ENCODE peak calls at places on chromosome 20, in six cellular contexts. One of them, this sample, is unnamed.

GRCh38 chr20:22931653-22932052 is 103.5 kb upstream of the SSTR4 start:
- DNase-seq in HEK293T: no peak
- DNase-seq in NCI-H1092: no peak
- DNase-seq in T-helper 9 cell: no peak
- DNase-seq in NT2/D1: no peak
- DNase-seq in right cardiac atrium: no peak
- DNase-seq in this sample: no peak

GRCh38 chr20:49894073-49894470 is 21.3 kb downstream of the SPATA2 start:
- DNase-seq in T-helper 9 cell: no peak
- DNase-seq in right cardiac atrium: no peak
- DNase-seq in NCI-H1092: no peak
- DNase-seq in NT2/D1: no peak
- DNase-seq in HEK293T: no peak
- DNase-seq in this sample: no peak

GRCh38 chr20:63021356-63022321 is 14.9 kb upstream of the BHLHE23 start:
- DNase-seq in NT2/D1: no peak
- DNase-seq in T-helper 9 cell: no peak
- DNase-seq in NCI-H1092: no peak
- DNase-seq in HEK293T: no peak
- DNase-seq in right cardiac atrium: peak; percentile 37
- DNase-seq in this sample: no peak

GRCh38 chr20:31974975-31975481 is 7.1 kb downstream of the XKR7 start:
- DNase-seq in right cardiac atrium: no peak
- DNase-seq in NCI-H1092: peak; percentile 29
- DNase-seq in NT2/D1: peak; percentile 69
- DNase-seq in HEK293T: no peak
- DNase-seq in T-helper 9 cell: no peak
- DNase-seq in this sample: no peak

GRCh38 chr20:33811763-33812672 is 870 bp downstream of the CHMP4B start:
- DNase-seq in NT2/D1: no peak
- DNase-seq in NCI-H1092: no peak
- DNase-seq in right cardiac atrium: no peak
- DNase-seq in HEK293T: no peak
- DNase-seq in T-helper 9 cell: peak; percentile 17
- DNase-seq in this sample: no peak

GRCh38 chr20:18545566-18545965 is 21.7 kb upstream of the SMIM26 start:
- DNase-seq in NCI-H1092: no peak
- DNase-seq in HEK293T: no peak
- DNase-seq in T-helper 9 cell: no peak
- DNase-seq in right cardiac atrium: no peak
- DNase-seq in NT2/D1: no peak
- DNase-seq in this sample: no peak

GRCh38 chr20:59835448-59836395 is 97.7 kb downstream of the SYCP2 start:
- DNase-seq in NCI-H1092: peak; percentile 75
- DNase-seq in HEK293T: peak; percentile 78
- DNase-seq in right cardiac atrium: peak; percentile 84
- DNase-seq in NT2/D1: peak; percentile 15
- DNase-seq in T-helper 9 cell: no peak
- DNase-seq in this sample: no peak

GRCh38 chr20:31717478-31717946 is 5.2 kb downstream of the BCL2L1 start:
- DNase-seq in NT2/D1: no peak
- DNase-seq in NCI-H1092: no peak
- DNase-seq in right cardiac atrium: no peak
- DNase-seq in T-helper 9 cell: no peak
- DNase-seq in HEK293T: no peak
- DNase-seq in this sample: no peak

GRCh38 chr20:11902264-11902663 is 15.4 kb upstream of the BTBD3 start:
- DNase-seq in HEK293T: no peak
- DNase-seq in T-helper 9 cell: no peak
- DNase-seq in NCI-H1092: no peak
- DNase-seq in NT2/D1: no peak
- DNase-seq in right cardiac atrium: no peak
- DNase-seq in this sample: no peak

GRCh38 chr20:31608256-31608980 is 3.3 kb downstream of the ID1 start:
- DNase-seq in NT2/D1: peak; percentile 84
- DNase-seq in right cardiac atrium: peak; percentile 92
- DNase-seq in T-helper 9 cell: no peak
- DNase-seq in HEK293T: no peak
- DNase-seq in NCI-H1092: peak; percentile 94
- DNase-seq in this sample: no peak

GRCh38 chr20:9099372-9099771 is 30.5 kb downstream of the PLCB4 start:
- DNase-seq in T-helper 9 cell: no peak
- DNase-seq in right cardiac atrium: no peak
- DNase-seq in HEK293T: no peak
- DNase-seq in NT2/D1: no peak
- DNase-seq in NCI-H1092: no peak
- DNase-seq in this sample: no peak

GRCh38 chr20:8971669-8972316 is 97.1 kb upstream of the PLCB4 start:
- DNase-seq in NT2/D1: no peak
- DNase-seq in right cardiac atrium: no peak
- DNase-seq in NCI-H1092: no peak
- DNase-seq in T-helper 9 cell: no peak
- DNase-seq in HEK293T: no peak
- DNase-seq in this sample: no peak

GRCh38 chr20:60232380-60232779 is 274.2 kb downstream of the CDH26 start:
- DNase-seq in NT2/D1: no peak
- DNase-seq in T-helper 9 cell: no peak
- DNase-seq in HEK293T: no peak
- DNase-seq in NCI-H1092: no peak
- DNase-seq in right cardiac atrium: no peak
- DNase-seq in this sample: no peak

GRCh38 chr20:59925359-59925758 is 8.1 kb downstream of the SYCP2 start:
- DNase-seq in T-helper 9 cell: no peak
- DNase-seq in HEK293T: no peak
- DNase-seq in right cardiac atrium: no peak
- DNase-seq in NCI-H1092: no peak
- DNase-seq in NT2/D1: no peak
- DNase-seq in this sample: no peak

GRCh38 chr20:46046588-46047310 is 17.7 kb downstream of the SLC12A5 start:
- DNase-seq in NT2/D1: no peak
- DNase-seq in NCI-H1092: no peak
- DNase-seq in T-helper 9 cell: no peak
- DNase-seq in HEK293T: no peak
- DNase-seq in right cardiac atrium: no peak
- DNase-seq in this sample: no peak

GRCh38 chr20:53920647-53921245 is 149.6 kb downstream of the BCAS1 start:
- DNase-seq in HEK293T: no peak
- DNase-seq in right cardiac atrium: no peak
- DNase-seq in NCI-H1092: no peak
- DNase-seq in NT2/D1: no peak
- DNase-seq in T-helper 9 cell: no peak
- DNase-seq in this sample: no peak

GRCh38 chr20:25057234-25058050 is 497 bp downstream of the ACSS1 start:
- DNase-seq in NT2/D1: no peak
- DNase-seq in T-helper 9 cell: peak; percentile 79
- DNase-seq in right cardiac atrium: peak; percentile 91
- DNase-seq in HEK293T: peak; percentile 54
- DNase-seq in NCI-H1092: no peak
- DNase-seq in this sample: no peak

GRCh38 chr20:8428988-8429387 is 296.9 kb downstream of the PLCB1 start:
- DNase-seq in NCI-H1092: no peak
- DNase-seq in right cardiac atrium: no peak
- DNase-seq in T-helper 9 cell: no peak
- DNase-seq in HEK293T: no peak
- DNase-seq in NT2/D1: no peak
- DNase-seq in this sample: no peak

GRCh38 chr20:10576411-10576810 is 97.4 kb downstream of the JAG1 start:
- DNase-seq in NCI-H1092: no peak
- DNase-seq in NT2/D1: no peak
- DNase-seq in HEK293T: no peak
- DNase-seq in right cardiac atrium: no peak
- DNase-seq in T-helper 9 cell: no peak
- DNase-seq in this sample: no peak

GRCh38 chr20:9353916-9354276 is 160.5 kb upstream of the LAMP5 start:
- DNase-seq in NT2/D1: no peak
- DNase-seq in HEK293T: no peak
- DNase-seq in NCI-H1092: no peak
- DNase-seq in T-helper 9 cell: no peak
- DNase-seq in right cardiac atrium: no peak
- DNase-seq in this sample: no peak

GRCh38 chr20:59448828-59449444 is 148.5 kb downstream of the EDN3 start:
- DNase-seq in right cardiac atrium: no peak
- DNase-seq in HEK293T: no peak
- DNase-seq in T-helper 9 cell: no peak
- DNase-seq in NT2/D1: no peak
- DNase-seq in NCI-H1092: no peak
- DNase-seq in this sample: no peak

GRCh38 chr20:5973172-5973571 is 22.7 kb downstream of the MCM8 start:
- DNase-seq in T-helper 9 cell: no peak
- DNase-seq in NT2/D1: no peak
- DNase-seq in HEK293T: no peak
- DNase-seq in right cardiac atrium: no peak
- DNase-seq in NCI-H1092: no peak
- DNase-seq in this sample: no peak

GRCh38 chr20:50358959-50359358 is 151.2 kb upstream of the PTPN1 start:
- DNase-seq in right cardiac atrium: no peak
- DNase-seq in HEK293T: no peak
- DNase-seq in T-helper 9 cell: no peak
- DNase-seq in NT2/D1: no peak
- DNase-seq in NCI-H1092: no peak
- DNase-seq in this sample: no peak

GRCh38 chr20:48983423-48984400 is 62.2 kb downstream of the ARFGEF2 start:
- DNase-seq in T-helper 9 cell: no peak
- DNase-seq in NT2/D1: no peak
- DNase-seq in HEK293T: no peak
- DNase-seq in right cardiac atrium: no peak
- DNase-seq in NCI-H1092: no peak
- DNase-seq in this sample: no peak

GRCh38 chr20:17854307-17854903 is 114.2 kb downstream of the SNX5 start:
- DNase-seq in right cardiac atrium: peak; percentile 79
- DNase-seq in T-helper 9 cell: no peak
- DNase-seq in NT2/D1: peak; percentile 27
- DNase-seq in NCI-H1092: no peak
- DNase-seq in HEK293T: peak; percentile 50
- DNase-seq in this sample: no peak

GRCh38 chr20:18263723-18264122 is 24.6 kb upstream of the ZNF133 start:
- DNase-seq in right cardiac atrium: no peak
- DNase-seq in T-helper 9 cell: no peak
- DNase-seq in NCI-H1092: no peak
- DNase-seq in HEK293T: no peak
- DNase-seq in NT2/D1: no peak
- DNase-seq in this sample: no peak

GRCh38 chr20:9408422-9409300 is 105.7 kb upstream of the LAMP5 start:
- DNase-seq in T-helper 9 cell: no peak
- DNase-seq in HEK293T: no peak
- DNase-seq in NT2/D1: no peak
- DNase-seq in NCI-H1092: no peak
- DNase-seq in right cardiac atrium: no peak
- DNase-seq in this sample: no peak

GRCh38 chr20:4894409-4894808 is 106.9 kb downstream of the SLC23A2 start:
- DNase-seq in T-helper 9 cell: no peak
- DNase-seq in right cardiac atrium: no peak
- DNase-seq in HEK293T: no peak
- DNase-seq in NT2/D1: no peak
- DNase-seq in NCI-H1092: no peak
- DNase-seq in this sample: no peak

GRCh38 chr20:15986690-15987089 is 586.6 kb downstream of the KIF16B start:
- DNase-seq in T-helper 9 cell: no peak
- DNase-seq in right cardiac atrium: no peak
- DNase-seq in NCI-H1092: no peak
- DNase-seq in NT2/D1: no peak
- DNase-seq in HEK293T: no peak
- DNase-seq in this sample: no peak

GRCh38 chr20:49583669-49584417 is 15.9 kb upstream of the PTGIS start:
- DNase-seq in T-helper 9 cell: no peak
- DNase-seq in right cardiac atrium: peak; percentile 90
- DNase-seq in NCI-H1092: peak; percentile 80
- DNase-seq in HEK293T: no peak
- DNase-seq in NT2/D1: no peak
- DNase-seq in this sample: no peak

GRCh38 chr20:34473262-34473883 is 42.8 kb upstream of the DYNLRB1 start:
- DNase-seq in right cardiac atrium: peak; percentile 77
- DNase-seq in NT2/D1: peak; percentile 15
- DNase-seq in T-helper 9 cell: no peak
- DNase-seq in HEK293T: peak; percentile 41
- DNase-seq in NCI-H1092: no peak
- DNase-seq in this sample: no peak

GRCh38 chr20:8587246-8587645 is 455.2 kb downstream of the PLCB1 start:
- DNase-seq in T-helper 9 cell: no peak
- DNase-seq in NT2/D1: no peak
- DNase-seq in HEK293T: no peak
- DNase-seq in right cardiac atrium: no peak
- DNase-seq in NCI-H1092: no peak
- DNase-seq in this sample: no peak

This sample was measured in iPS DF 19.7.